ENCODE peak calls at places on chromosomes 7 and 10, in seven cellular contexts. One of them, this sample, is unnamed.

GRCh38 chr7:104444019-104444418 is 115.6 kb downstream of the LHFPL3 start:
- DNase-seq in brain microvascular endothelial cell: no peak
- DNase-seq in astrocyte: no peak
- DNase-seq in fibroblast of lung: no peak
- DNase-seq in Panc1: no peak
- DNase-seq in H1: no peak
- DNase-seq in GM23338: no peak
- DNase-seq in this sample: no peak

GRCh38 chr10:54613162-54613561 is 187.9 kb downstream of the PCDH15 start:
- DNase-seq in brain microvascular endothelial cell: no peak
- DNase-seq in astrocyte: no peak
- DNase-seq in fibroblast of lung: peak; percentile 1
- DNase-seq in Panc1: no peak
- DNase-seq in H1: no peak
- DNase-seq in GM23338: no peak
- DNase-seq in this sample: no peak

GRCh38 chr10:60101821-60102220 is 195.5 kb upstream of the CCDC6 start:
- DNase-seq in brain microvascular endothelial cell: no peak
- DNase-seq in astrocyte: no peak
- DNase-seq in fibroblast of lung: no peak
- DNase-seq in Panc1: no peak
- DNase-seq in H1: no peak
- DNase-seq in GM23338: peak; percentile 16
- DNase-seq in this sample: no peak

GRCh38 chr10:13271552-13272163 is 28.2 kb downstream of the PHYH start:
- DNase-seq in brain microvascular endothelial cell: peak; percentile 10
- DNase-seq in astrocyte: no peak
- DNase-seq in fibroblast of lung: no peak
- DNase-seq in Panc1: no peak
- DNase-seq in H1: peak; percentile 38
- DNase-seq in GM23338: peak; percentile 91
- DNase-seq in this sample: no peak

GRCh38 chr7:42350801-42351200 is 113.8 kb upstream of the GLI3 start:
- DNase-seq in brain microvascular endothelial cell: no peak
- DNase-seq in astrocyte: peak; percentile 63
- DNase-seq in fibroblast of lung: peak; percentile 71
- DNase-seq in Panc1: no peak
- DNase-seq in H1: no peak
- DNase-seq in GM23338: no peak
- DNase-seq in this sample: peak; percentile 19

GRCh38 chr7:12370249-12370648 is 33.4 kb downstream of the VWDE start:
- DNase-seq in brain microvascular endothelial cell: no peak
- DNase-seq in astrocyte: no peak
- DNase-seq in fibroblast of lung: no peak
- DNase-seq in Panc1: no peak
- DNase-seq in H1: no peak
- DNase-seq in GM23338: no peak
- DNase-seq in this sample: no peak

GRCh38 chr7:52826515-52826914 is 208.9 kb upstream of the POM121L12 start:
- DNase-seq in brain microvascular endothelial cell: no peak
- DNase-seq in astrocyte: no peak
- DNase-seq in fibroblast of lung: no peak
- DNase-seq in Panc1: no peak
- DNase-seq in H1: no peak
- DNase-seq in GM23338: no peak
- DNase-seq in this sample: no peak

GRCh38 chr7:37289781-37290180 is 158.9 kb downstream of the ELMO1 start:
- DNase-seq in brain microvascular endothelial cell: no peak
- DNase-seq in astrocyte: no peak
- DNase-seq in fibroblast of lung: no peak
- DNase-seq in Panc1: no peak
- DNase-seq in H1: no peak
- DNase-seq in GM23338: no peak
- DNase-seq in this sample: no peak

GRCh38 chr7:128863433-128863989 is 855 bp downstream of the ATP6V1F start:
- DNase-seq in brain microvascular endothelial cell: peak; percentile 63
- DNase-seq in astrocyte: peak; percentile 52
- DNase-seq in fibroblast of lung: peak; percentile 65
- DNase-seq in Panc1: no peak
- DNase-seq in H1: no peak
- DNase-seq in GM23338: peak; percentile 90
- DNase-seq in this sample: no peak

GRCh38 chr7:107029061-107029763 is 15.3 kb upstream of the PRKAR2B start:
- DNase-seq in brain microvascular endothelial cell: no peak
- DNase-seq in astrocyte: no peak
- DNase-seq in fibroblast of lung: no peak
- DNase-seq in Panc1: no peak
- DNase-seq in H1: no peak
- DNase-seq in GM23338: no peak
- DNase-seq in this sample: no peak

GRCh38 chr7:102434039-102434481 is 685 bp downstream of the ORAI2 start:
- DNase-seq in brain microvascular endothelial cell: no peak
- DNase-seq in astrocyte: no peak
- DNase-seq in fibroblast of lung: no peak
- DNase-seq in Panc1: no peak
- DNase-seq in H1: no peak
- DNase-seq in GM23338: no peak
- DNase-seq in this sample: no peak

GRCh38 chr7:45407730-45408406 is 166.3 kb upstream of the ADCY1 start:
- DNase-seq in brain microvascular endothelial cell: no peak
- DNase-seq in astrocyte: no peak
- DNase-seq in fibroblast of lung: no peak
- DNase-seq in Panc1: no peak
- DNase-seq in H1: peak; percentile 51
- DNase-seq in GM23338: peak; percentile 85
- DNase-seq in this sample: no peak

GRCh38 chr7:128708824-128709223 is 30.3 kb upstream of the CALU start:
- DNase-seq in brain microvascular endothelial cell: no peak
- DNase-seq in astrocyte: no peak
- DNase-seq in fibroblast of lung: no peak
- DNase-seq in Panc1: no peak
- DNase-seq in H1: no peak
- DNase-seq in GM23338: peak; percentile 39
- DNase-seq in this sample: no peak

GRCh38 chr7:24883632-24884013 is 96.4 kb downstream of the OSBPL3 start:
- DNase-seq in brain microvascular endothelial cell: no peak
- DNase-seq in astrocyte: peak; percentile 33
- DNase-seq in fibroblast of lung: peak; percentile 49
- DNase-seq in Panc1: no peak
- DNase-seq in H1: no peak
- DNase-seq in GM23338: no peak
- DNase-seq in this sample: no peak

GRCh38 chr10:14727389-14727918 is 47.2 kb downstream of the FAM107B start:
- DNase-seq in brain microvascular endothelial cell: no peak
- DNase-seq in astrocyte: no peak
- DNase-seq in fibroblast of lung: no peak
- DNase-seq in Panc1: no peak
- DNase-seq in H1: no peak
- DNase-seq in GM23338: no peak
- DNase-seq in this sample: no peak

GRCh38 chr10:127907411-127908105 is 655 bp downstream of the PTPRE start:
- DNase-seq in brain microvascular endothelial cell: no peak
- DNase-seq in astrocyte: peak; percentile 71
- DNase-seq in fibroblast of lung: peak; percentile 76
- DNase-seq in Panc1: no peak
- DNase-seq in H1: no peak
- DNase-seq in GM23338: peak; percentile 39
- DNase-seq in this sample: no peak

GRCh38 chr10:5509236-5509635 is 9.9 kb upstream of the CALML5 start:
- DNase-seq in brain microvascular endothelial cell: no peak
- DNase-seq in astrocyte: no peak
- DNase-seq in fibroblast of lung: no peak
- DNase-seq in Panc1: no peak
- DNase-seq in H1: no peak
- DNase-seq in GM23338: no peak
- DNase-seq in this sample: no peak

GRCh38 chr7:105011771-105012502 is 2.1 kb upstream of the KMT2E start:
- DNase-seq in brain microvascular endothelial cell: no peak
- DNase-seq in astrocyte: no peak
- DNase-seq in fibroblast of lung: no peak
- DNase-seq in Panc1: no peak
- DNase-seq in H1: no peak
- DNase-seq in GM23338: peak; percentile 15
- DNase-seq in this sample: no peak

GRCh38 chr10:98878418-98878817 is 357.2 kb downstream of the HPSE2 start:
- DNase-seq in brain microvascular endothelial cell: peak; percentile 16
- DNase-seq in astrocyte: no peak
- DNase-seq in fibroblast of lung: no peak
- DNase-seq in Panc1: no peak
- DNase-seq in H1: no peak
- DNase-seq in GM23338: no peak
- DNase-seq in this sample: no peak

GRCh38 chr10:34092891-34093290 is 722.2 kb downstream of the PARD3 start:
- DNase-seq in brain microvascular endothelial cell: no peak
- DNase-seq in astrocyte: peak; percentile 21
- DNase-seq in fibroblast of lung: peak; percentile 31
- DNase-seq in Panc1: no peak
- DNase-seq in H1: no peak
- DNase-seq in GM23338: no peak
- DNase-seq in this sample: no peak

GRCh38 chr7:17608114-17608833 is 309.8 kb downstream of the AHR start:
- DNase-seq in brain microvascular endothelial cell: peak; percentile 20
- DNase-seq in astrocyte: peak; percentile 74
- DNase-seq in fibroblast of lung: peak; percentile 79
- DNase-seq in Panc1: no peak
- DNase-seq in H1: no peak
- DNase-seq in GM23338: no peak
- DNase-seq in this sample: no peak

GRCh38 chr7:47712416-47712815 is 130.5 kb upstream of the TNS3 start:
- DNase-seq in brain microvascular endothelial cell: no peak
- DNase-seq in astrocyte: no peak
- DNase-seq in fibroblast of lung: no peak
- DNase-seq in Panc1: no peak
- DNase-seq in H1: no peak
- DNase-seq in GM23338: no peak
- DNase-seq in this sample: no peak
- H3K36me3 ChIP-seq in brain microvascular endothelial cell: no peaks in the 10 kb centered on the region
- H3K36me3 ChIP-seq in astrocyte: no peaks in the 10 kb centered on the region
- H3K36me3 ChIP-seq in fibroblast of lung: no peaks in the 10 kb centered on the region
- H3K36me3 ChIP-seq in Panc1: no peaks in the 10 kb centered on the region
- H3K36me3 ChIP-seq in H1: no peaks in the 10 kb centered on the region
- H3K36me3 ChIP-seq in GM23338: no peaks in the 10 kb centered on the region
- H3K36me3 ChIP-seq in this sample: no peaks in the 10 kb centered on the region

DNA sequence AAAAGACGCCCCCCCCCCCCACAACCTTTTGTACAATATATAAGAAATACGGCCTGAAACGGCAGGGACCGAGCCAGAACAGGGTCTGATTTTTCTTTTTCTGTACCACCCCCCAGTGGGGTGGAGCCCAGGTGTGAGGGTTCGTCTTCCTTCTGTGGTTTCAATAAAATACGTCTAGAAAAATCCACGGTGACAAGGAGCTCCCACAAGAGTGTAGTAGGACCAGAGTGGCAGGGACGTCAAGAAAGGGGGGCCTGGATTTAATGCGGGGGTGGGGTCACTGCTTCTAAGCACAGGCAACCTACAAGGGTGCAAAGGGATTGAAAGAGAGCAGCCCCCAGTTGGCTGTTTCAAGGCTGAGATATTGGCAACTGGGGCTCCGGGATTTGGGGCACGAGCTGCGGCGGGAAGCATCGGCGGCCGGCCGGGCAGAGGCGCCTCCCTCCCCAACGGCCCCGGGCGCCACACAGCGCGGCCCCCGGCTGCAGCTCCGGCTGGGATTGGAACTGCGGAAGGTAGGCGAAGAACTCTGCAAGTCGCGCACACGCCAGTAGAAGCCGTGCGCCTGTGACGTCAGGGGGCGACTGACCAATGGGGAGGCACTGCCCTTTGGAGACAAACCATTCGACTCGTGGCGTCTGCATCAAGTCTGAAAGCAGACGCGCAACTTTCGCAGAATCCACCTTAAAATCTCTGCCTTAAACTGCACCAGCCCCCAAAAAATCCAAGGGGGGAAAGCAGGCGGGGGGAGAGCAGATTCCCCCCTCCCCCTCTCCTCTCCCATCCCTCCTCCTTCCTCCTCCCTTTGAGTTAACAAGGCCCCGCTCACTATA is at the start of gene DLX6:
- DNase-seq in brain microvascular endothelial cell: no peak
- DNase-seq in astrocyte: no peak
- DNase-seq in fibroblast of lung: peak; percentile 18
- DNase-seq in Panc1: peak; percentile 42
- DNase-seq in H1: no peak
- DNase-seq in GM23338: peak; percentile 96
- DNase-seq in this sample: no peak
- H3K27me3 ChIP-seq in brain microvascular endothelial cell: peaks cover 95% of the 10 kb centered on the region
- H3K27me3 ChIP-seq in astrocyte: peaks cover 89% of the 10 kb centered on the region
- H3K27me3 ChIP-seq in fibroblast of lung: peaks cover 55% of the 10 kb centered on the region
- H3K27me3 ChIP-seq in Panc1: no peaks in the 10 kb centered on the region
- H3K27me3 ChIP-seq in H1: peaks cover 73% of the 10 kb centered on the region
- H3K27me3 ChIP-seq in GM23338: peaks cover 99% of the 10 kb centered on the region
- H3K27me3 ChIP-seq in this sample: peaks cover 91% of the 10 kb centered on the region

DNA sequence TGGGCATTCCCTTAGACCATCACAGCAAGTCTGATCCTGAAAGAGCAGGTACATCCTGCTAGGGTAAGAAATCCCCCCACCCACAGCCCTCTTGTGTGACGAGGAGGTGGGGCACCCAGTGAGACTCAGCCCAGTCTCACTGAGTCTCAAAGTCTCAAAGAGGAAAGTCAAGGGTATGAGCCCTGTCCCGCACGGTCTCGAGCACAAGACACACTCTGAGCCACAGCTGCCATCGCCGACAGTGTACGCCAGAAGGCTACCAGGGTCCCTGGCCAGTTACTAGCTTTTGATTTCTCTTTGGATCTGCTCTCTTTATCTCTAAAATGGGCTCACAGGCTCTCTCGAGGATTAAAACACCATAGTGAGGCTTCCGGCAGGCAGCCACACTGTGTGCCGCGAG is 190.2 kb downstream of the TNS3 start:
- DNase-seq in brain microvascular endothelial cell: no peak
- DNase-seq in astrocyte: no peak
- DNase-seq in fibroblast of lung: no peak
- DNase-seq in Panc1: no peak
- DNase-seq in H1: no peak
- DNase-seq in GM23338: no peak
- DNase-seq in this sample: no peak
- H3K36me3 ChIP-seq in brain microvascular endothelial cell: peaks cover 31% of the 10 kb centered on the region
- H3K36me3 ChIP-seq in astrocyte: peaks cover 35% of the 10 kb centered on the region
- H3K36me3 ChIP-seq in fibroblast of lung: peaks cover 18% of the 10 kb centered on the region
- H3K36me3 ChIP-seq in Panc1: peaks cover 58% of the 10 kb centered on the region
- H3K36me3 ChIP-seq in H1: no peaks in the 10 kb centered on the region
- H3K36me3 ChIP-seq in GM23338: no peaks in the 10 kb centered on the region
- H3K36me3 ChIP-seq in this sample: peaks cover 8% of the 10 kb centered on the region

GRCh38 chr7:127618042-127618441 is at the start of gene PAX4:
- DNase-seq in brain microvascular endothelial cell: no peak
- DNase-seq in astrocyte: no peak
- DNase-seq in fibroblast of lung: no peak
- DNase-seq in Panc1: no peak
- DNase-seq in H1: no peak
- DNase-seq in GM23338: no peak
- DNase-seq in this sample: no peak

GRCh38 chr7:127620406-127621233 is 2.7 kb upstream of the PAX4 start:
- DNase-seq in brain microvascular endothelial cell: no peak
- DNase-seq in astrocyte: no peak
- DNase-seq in fibroblast of lung: no peak
- DNase-seq in Panc1: no peak
- DNase-seq in H1: no peak
- DNase-seq in GM23338: peak; percentile 80
- DNase-seq in this sample: no peak

GRCh38 chr7:127616709-127617108 is 1.2 kb downstream of the PAX4 start:
- DNase-seq in brain microvascular endothelial cell: no peak
- DNase-seq in astrocyte: no peak
- DNase-seq in fibroblast of lung: no peak
- DNase-seq in Panc1: no peak
- DNase-seq in H1: no peak
- DNase-seq in GM23338: no peak
- DNase-seq in this sample: no peak

GRCh38 chr7:127618775-127619174 is 833 bp upstream of the PAX4 start:
- DNase-seq in brain microvascular endothelial cell: no peak
- DNase-seq in astrocyte: no peak
- DNase-seq in fibroblast of lung: no peak
- DNase-seq in Panc1: no peak
- DNase-seq in H1: no peak
- DNase-seq in GM23338: no peak
- DNase-seq in this sample: no peak

GRCh38 chr7:127619681-127620405 is 1.9 kb upstream of the PAX4 start:
- DNase-seq in brain microvascular endothelial cell: no peak
- DNase-seq in astrocyte: no peak
- DNase-seq in fibroblast of lung: no peak
- DNase-seq in Panc1: no peak
- DNase-seq in H1: no peak
- DNase-seq in GM23338: peak; percentile 89
- DNase-seq in this sample: no peak
- H3K27me3 ChIP-seq in brain microvascular endothelial cell: peaks cover 63% of the 10 kb centered on the region
- H3K27me3 ChIP-seq in astrocyte: peaks cover 66% of the 10 kb centered on the region
- H3K27me3 ChIP-seq in fibroblast of lung: peaks cover 47% of the 10 kb centered on the region
- H3K27me3 ChIP-seq in Panc1: peaks cover 54% of the 10 kb centered on the region
- H3K27me3 ChIP-seq in H1: peaks cover 9% of the 10 kb centered on the region
- H3K27me3 ChIP-seq in GM23338: peaks cover 60% of the 10 kb centered on the region
- H3K27me3 ChIP-seq in this sample: peaks cover 39% of the 10 kb centered on the region

This sample was measured in kidney epithelial cell.